ENCODE peak calls at places on chromosomes 7 and 10, in four cellular contexts. K is endothelial cell, F is stomach, V is hypothalamus. Z is an unnamed sample.

GRCh38 chr10:43212043-43212721 is 54.7 kb downstream of the RASGEF1A start:
- DNase-seq in V (no peak), F (no peak), K (no peak), Z (no peak)

GRCh38 chr7:7554021-7554432 is 12.7 kb upstream of the MIOS start:
- DNase-seq in K (no peak), F (no peak), V (no peak), Z (no peak)

GRCh38 chr7:131166066-131166465 is 161.6 kb upstream of the MKLN1 start:
- DNase-seq in F (no peak), V (no peak), K (no peak), Z (no peak)

GRCh38 chr10:15474671-15475070 is 103.6 kb upstream of the FAM171A1 start:
- DNase-seq in V (no peak), K (no peak), F (no peak), Z (no peak)

GRCh38 chr7:125136755-125137547 is 207.3 kb upstream of the POT1 start:
- DNase-seq in K (no peak), V (no peak), F (no peak), Z (no peak)

GRCh38 chr7:37683263-37684120 is at the start of gene GPR141:
- DNase-seq in F (no peak), V (no peak), K (no peak), Z (no peak)

GRCh38 chr7:98250789-98251188 is 1.2 kb downstream of the TECPR1 start:
- DNase-seq in F (no peak), K (peak), V (no peak), Z (no peak)

GRCh38 chr7:38851321-38851720 is 57.7 kb downstream of the VPS41 start:
- DNase-seq in K (no peak), F (no peak), V (no peak), Z (no peak)

GRCh38 chr10:33195608-33196376 is 138.7 kb downstream of the NRP1 start:
- DNase-seq in F (no peak), V (no peak), K (no peak), Z (no peak)

GRCh38 chr10:119441921-119442757 is 100.4 kb downstream of the RGS10 start:
- DNase-seq in K (no peak), F (no peak), V (no peak), Z (no peak)

Z was measured in WTC11.